ENCODE peak calls at places on chromosome 6, in seven cellular contexts. B is HCT116, F is uterus, H is PC-9, V is cardiac muscle cell, X is breast epithelium, G is neuronal stem cell. T is an unnamed sample. For H3K27me3, the result is how much of the 10 kb centered on the place peaks cover.

GRCh38 chr6:146874278-146875018 is 275.7 kb downstream of the ADGB start:
- DNase-seq in B (no peak), F (no peak), H (no peak), V (no peak), X (no peak), G (no peak), T (no peak)

GRCh38 chr6:53239526-53239925 is 90.9 kb upstream of the GCM1 start:
- DNase-seq in B (no peak), F (no peak), H (no peak), V (no peak), X (no peak), G (no peak), T (peak)

GRCh38 chr6:128932061-128932460 is 49.1 kb downstream of the LAMA2 start:
- DNase-seq in B (no peak), F (no peak), H (no peak), V (no peak), X (no peak), G (no peak), T (peak)

GRCh38 chr6:135052939-135053338 is 1.7 kb downstream of the HBS1L start:
- DNase-seq in B (no peak), F (no peak), H (no peak), V (no peak), X (no peak), G (no peak), T (no peak)

GRCh38 chr6:42877695-42878094 is 1.7 kb upstream of the RPL7L1 start:
- DNase-seq in B (no peak), F (no peak), H (no peak), V (no peak), X (no peak), G (no peak), T (no peak)

GRCh38 chr6:12614468-12614867 is 102.1 kb upstream of the PHACTR1 start:
- DNase-seq in B (no peak), F (no peak), H (no peak), V (peak), X (no peak), G (no peak), T (no peak)

GRCh38 chr6:116282698-116283097 is 3.0 kb upstream of the TSPYL1 start:
- DNase-seq in B (no peak), F (no peak), H (no peak), V (no peak), X (no peak), G (no peak), T (no peak)

GRCh38 chr6:150099953-150100352 is 31.0 kb upstream of the ULBP3 start:
- DNase-seq in B (no peak), F (no peak), H (no peak), V (no peak), X (no peak), G (no peak), T (no peak)

GRCh38 chr6:109925060-109925459 is 53.1 kb upstream of the GPR6 start:
- DNase-seq in B (no peak), F (no peak), H (no peak), V (peak), X (no peak), G (no peak), T (no peak)

GRCh38 chr6:12327391-12327790 is 37.2 kb downstream of the EDN1 start:
- DNase-seq in B (no peak), F (no peak), H (peak), V (no peak), X (no peak), G (no peak), T (peak)

GRCh38 chr6:157754351-157754750 is 68.7 kb upstream of the SNX9 start:
- DNase-seq in B (no peak), F (no peak), H (no peak), V (no peak), X (no peak), G (no peak), T (no peak)

GRCh38 chr6:157753291-157753690 is 69.8 kb upstream of the SNX9 start:
- DNase-seq in B (no peak), F (no peak), H (peak), V (no peak), X (no peak), G (no peak), T (no peak)

GRCh38 chr6:157756708-157757429 is 66.2 kb upstream of the SNX9 start:
- DNase-seq in B (peak), F (peak), H (peak), V (peak), X (peak), G (peak), T (peak)

GRCh38 chr6:157755752-157756411 is 67.2 kb upstream of the SNX9 start:
- DNase-seq in B (no peak), F (no peak), H (no peak), V (no peak), X (no peak), G (no peak), T (no peak)

GRCh38 chr6:157755032-157755751 is 67.9 kb upstream of the SNX9 start:
- DNase-seq in B (no peak), F (no peak), H (no peak), V (no peak), X (no peak), G (no peak), T (no peak)
- H3K4me3 ChIP-seq in B (no peak), F (no peak), H (no peak), V (no peak), X (no peak), G (no peak), T (no peak)

DNA sequence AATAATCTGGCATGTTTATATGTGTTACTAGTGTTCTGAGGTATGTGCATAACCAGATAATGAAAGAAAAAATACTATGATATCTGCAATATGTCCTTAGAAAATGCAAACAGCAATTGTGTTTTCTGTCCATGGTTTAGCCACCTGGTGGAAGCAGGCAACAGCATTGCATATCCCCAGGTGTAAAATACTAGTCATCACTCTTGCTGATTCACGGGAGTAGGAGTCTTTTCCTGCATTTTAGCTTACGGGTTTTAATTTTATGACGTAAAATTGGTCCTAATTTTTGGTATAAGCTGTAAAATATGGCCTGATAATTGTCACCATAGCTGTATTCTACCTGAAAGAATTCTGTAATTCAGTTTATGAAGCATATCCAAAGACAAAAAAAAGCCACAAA is 2.5 kb downstream of the RNF182 start:
- DNase-seq in B (no peak), F (no peak), H (no peak), V (no peak), X (no peak), G (no peak), T (no peak)
- H3K27me3 ChIP-seq in B (under half), F (under half), H (under half), V (under half), X (under half), G (under half), T (under half)

DNA sequence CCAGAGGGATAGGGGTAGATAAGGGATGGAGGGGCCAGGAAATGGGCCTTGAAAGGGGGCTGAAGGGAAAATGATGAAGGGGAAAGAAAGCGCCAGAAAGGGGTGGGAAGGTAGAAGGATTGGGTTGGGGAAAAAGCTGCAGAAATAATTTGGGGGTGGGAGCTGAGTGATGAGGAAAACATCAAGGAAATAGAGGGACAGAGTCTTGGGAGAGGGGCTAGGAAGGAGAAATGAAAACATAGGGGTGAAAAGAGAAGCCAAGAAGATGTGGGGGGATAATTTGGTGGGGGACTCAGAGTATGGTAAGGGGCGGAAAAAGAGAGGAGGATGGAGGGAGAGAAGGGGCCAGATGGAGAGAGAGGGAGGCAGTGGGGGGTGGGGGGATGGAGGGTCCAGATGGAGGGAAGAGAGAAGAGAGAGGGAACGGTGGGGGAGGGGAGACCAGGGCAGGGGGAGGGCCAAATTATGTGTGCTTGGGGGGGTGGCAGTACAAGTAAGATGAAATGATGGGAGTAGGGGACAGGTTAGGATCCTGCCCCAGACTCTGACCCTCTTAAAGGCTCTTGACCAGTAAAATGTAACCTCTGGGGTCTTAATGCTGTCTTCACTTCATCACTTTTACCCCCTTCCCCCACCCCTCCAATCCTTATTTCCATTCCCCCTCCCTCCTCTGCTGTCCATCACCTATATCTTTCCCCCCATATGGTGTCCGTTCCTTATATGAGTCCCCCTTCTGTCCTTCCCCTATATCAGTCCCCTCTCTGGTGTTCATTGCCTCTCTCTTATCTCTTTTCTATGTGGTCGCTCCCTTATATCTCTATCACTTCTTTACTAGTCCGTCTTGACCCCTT is 853 bp downstream of the SYNGAP1 start:
- DNase-seq in B (no peak), F (no peak), H (no peak), V (no peak), X (no peak), G (no peak), T (no peak)
- H3K4me3 ChIP-seq in B (no peak), F (peak), H (no peak), V (peak), X (peak), G (peak), T (peak)

GRCh38 chr6:31356216-31356945 is 598 bp downstream of the HLA-B start:
- DNase-seq in B (no peak), F (peak), H (no peak), V (peak), X (no peak), G (no peak), T (no peak)
- H3K27me3 ChIP-seq in B (under half), F (under half), H (under half), V (half or more), X (under half), G (under half), T (under half)

T was measured in kidney epithelial cell.